ENCODE peak calls at places on chromosomes 13 and 19, in four cellular contexts. V is GM12865, N is stromal cell of bone marrow, O is DMS153. Q is an unnamed sample.

GRCh38 chr19:1704339-1704738 is 49.0 kb upstream of the ONECUT3 start:
- DNase-seq in V (no peak), N (no peak), O (no peak), Q (no peak)

GRCh38 chr19:2083174-2083854 is 12.8 kb downstream of the MOB3A start:
- DNase-seq in V (peak), N (no peak), O (no peak), Q (peak)

GRCh38 chr19:48616491-48617056 is 1.7 kb upstream of the FAM83E start:
- DNase-seq in V (no peak), N (no peak), O (no peak), Q (no peak)

GRCh38 chr13:99078014-99078771 is 100.3 kb upstream of the DOCK9 start:
- DNase-seq in V (no peak), N (no peak), O (no peak), Q (no peak)

GRCh38 chr19:3360494-3361383 is 5.6 kb upstream of the NFIC start:
- DNase-seq in V (peak), N (no peak), O (no peak), Q (no peak)

GRCh38 chr19:58491393-58491792 is 15.2 kb downstream of the ZNF446 start:
- DNase-seq in V (no peak), N (no peak), O (no peak), Q (no peak)

GRCh38 chr13:98207411-98207810 is 30.3 kb upstream of the RNF113B start:
- DNase-seq in V (no peak), N (no peak), O (no peak), Q (no peak)

GRCh38 chr19:54029930-54030490 is 33.7 kb downstream of the VSTM1 start:
- DNase-seq in V (peak), N (peak), O (no peak), Q (peak)

GRCh38 chr13:93549326-93549855 is 322.8 kb downstream of the GPC6 start:
- DNase-seq in V (no peak), N (peak), O (no peak), Q (no peak)

GRCh38 chr13:34594507-34594906 is 347.6 kb upstream of the NBEA start:
- DNase-seq in V (no peak), N (no peak), O (no peak), Q (no peak)

GRCh38 chr19:13844130-13844631 is 32.8 kb upstream of the NANOS3 start:
- DNase-seq in V (no peak), N (no peak), O (no peak), Q (no peak)

GRCh38 chr13:32426981-32427851 is 714 bp downstream of the N4BP2L1 start:
- DNase-seq in V (peak), N (no peak), O (peak), Q (peak)

GRCh38 chr13:80524447-80525215 is 183.7 kb upstream of the SPRY2 start:
- DNase-seq in V (no peak), N (no peak), O (no peak), Q (no peak)

GRCh38 chr13:86002921-86003488 is 203.8 kb upstream of the SLITRK6 start:
- DNase-seq in V (no peak), N (no peak), O (peak), Q (no peak)

GRCh38 chr13:40189426-40189825 is 477.0 kb downstream of the FOXO1 start:
- DNase-seq in V (no peak), N (no peak), O (no peak), Q (no peak)

GRCh38 chr13:33721719-33722118 is 96.2 kb upstream of the RFC3 start:
- DNase-seq in V (no peak), N (peak), O (no peak), Q (no peak)

GRCh38 chr13:99280166-99280565 is 22.0 kb upstream of the GPR18 start:
- DNase-seq in V (no peak), N (peak), O (no peak), Q (no peak)

GRCh38 chr13:36848228-36848982 is 29.4 kb downstream of the RFXAP start:
- DNase-seq in V (peak), N (no peak), O (peak), Q (no peak)

GRCh38 chr19:32558607-32559228 is 22.3 kb upstream of the PDCD5 start:
- DNase-seq in V (no peak), N (no peak), O (no peak), Q (no peak)

GRCh38 chr19:21202865-21203494 is 61.1 kb downstream of the ZNF431 start:
- DNase-seq in V (peak), N (no peak), O (no peak), Q (peak)

GRCh38 chr19:1690570-1691307 is 38.3 kb upstream of the TCF3 start:
- DNase-seq in V (peak), N (no peak), O (no peak), Q (no peak)

GRCh38 chr13:41610426-41610825 is 153.1 kb downstream of the RGCC start:
- DNase-seq in V (no peak), N (no peak), O (peak), Q (no peak)

GRCh38 chr13:20525601-20526544 is at the start of gene CRYL1:
- DNase-seq in V (peak), N (peak), O (peak), Q (peak)

GRCh38 chr19:31783592-31783991 is 434.4 kb upstream of the TSHZ3 start:
- DNase-seq in V (no peak), N (no peak), O (no peak), Q (no peak)

GRCh38 chr13:44389856-44390255 is 16.2 kb downstream of the SERP2 start:
- DNase-seq in V (no peak), N (no peak), O (no peak), Q (no peak)

GRCh38 chr19:31351212-31352193 is 2.3 kb upstream of the TSHZ3 start:
- DNase-seq in V (no peak), N (no peak), O (no peak), Q (no peak)

GRCh38 chr13:52359534-52359933 is 46.4 kb downstream of the THSD1 start:
- DNase-seq in V (no peak), N (no peak), O (no peak), Q (no peak)

GRCh38 chr13:54373211-54373610 is 1344.6 kb downstream of the OLFM4 start:
- DNase-seq in V (no peak), N (no peak), O (no peak), Q (no peak)

GRCh38 chr13:41930154-41930553 is 30.8 kb downstream of the VWA8 start:
- DNase-seq in V (no peak), N (no peak), O (no peak), Q (no peak)

GRCh38 chr19:55368701-55369563 is 1.3 kb downstream of the IL11 start:
- DNase-seq in V (no peak), N (no peak), O (no peak), Q (no peak)

GRCh38 chr19:5128251-5128931 is 159.5 kb downstream of the KDM4B start:
- DNase-seq in V (no peak), N (no peak), O (no peak), Q (no peak)

GRCh38 chr13:101917833-101918755 is 465.6 kb downstream of the ITGBL1 start:
- DNase-seq in V (no peak), N (no peak), O (peak), Q (no peak)

GRCh38 chr13:81874681-81875661 is 1534.0 kb upstream of the SPRY2 start:
- DNase-seq in V (no peak), N (no peak), O (no peak), Q (no peak)

GRCh38 chr19:8262431-8262830 is 45.7 kb downstream of the CD320 start:
- DNase-seq in V (no peak), N (no peak), O (no peak), Q (no peak)

GRCh38 chr13:55013051-55013450 is 1984.4 kb downstream of the OLFM4 start:
- DNase-seq in V (no peak), N (no peak), O (no peak), Q (no peak)

GRCh38 chr19:40165362-40165937 is 25.8 kb upstream of the MAP3K10 start:
- DNase-seq in V (peak), N (peak), O (no peak), Q (peak)

GRCh38 chr13:50678464-50679162 is 164.9 kb downstream of the DLEU7 start:
- DNase-seq in V (no peak), N (peak), O (no peak), Q (no peak)

GRCh38 chr13:113658836-113659235 is 838 bp upstream of the ATP4B start:
- DNase-seq in V (no peak), N (no peak), O (no peak), Q (no peak)

Q was measured in MM.1S.